ENCODE peak calls at places on chromosome 22, in seven cellular contexts. K is GM23338; O is tibial nerve; Y is pancreas; R is left ventricle myocardium inferior; H is WERI-Rb-1; F is CD4-positive, CD25-positive, alpha-beta regulatory T cell. T is an unnamed sample. For H3K36me3 and H3K27me3, the result is how much of the 10 kb centered on the place peaks cover.

GRCh38 chr22:20952544-20953341 is 14.3 kb upstream of the AIFM3 start:
- DNase-seq in O (no peak), F (no peak), R (no peak), H (no peak), Y (no peak), K (no peak), T (no peak)

GRCh38 chr22:44261861-44262595 is 50.7 kb downstream of the SHISAL1 start:
- DNase-seq in R (peak), H (no peak), Y (no peak), K (no peak), F (no peak), O (no peak), T (peak)

GRCh38 chr22:36065775-36066544 is 37.3 kb upstream of the RBFOX2 start:
- DNase-seq in K (peak), H (peak), R (peak), Y (peak), O (peak), F (peak), T (peak)

GRCh38 chr22:29479417-29480261 is at the start of gene NEFH:
- DNase-seq in K (peak), Y (no peak), H (no peak), O (no peak), F (no peak), R (no peak), T (peak)

GRCh38 chr22:24937114-24937513 is 9.4 kb downstream of the LHFPL7 start:
- DNase-seq in H (peak), R (no peak), F (peak), K (peak), Y (no peak), O (no peak), T (peak)

GRCh38 chr22:45578524-45579147 is 76.0 kb downstream of the FBLN1 start:
- DNase-seq in K (no peak), O (no peak), F (no peak), Y (no peak), R (no peak), H (no peak), T (peak)

GRCh38 chr22:47164514-47165337 is 402.3 kb downstream of the TBC1D22A start:
- DNase-seq in K (no peak), O (peak), R (no peak), F (no peak), H (peak), Y (no peak), T (no peak)

GRCh38 chr22:23784215-23784732 is 2.5 kb upstream of the SMARCB1 start:
- DNase-seq in R (no peak), H (no peak), K (no peak), F (no peak), Y (no peak), O (no peak), T (no peak)

GRCh38 chr22:21642584-21643448 is 714 bp downstream of the SDF2L1 start:
- DNase-seq in Y (peak), R (no peak), K (peak), O (no peak), F (peak), H (peak), T (peak)

GRCh38 chr22:47698906-47699305 is 936.5 kb downstream of the TBC1D22A start:
- DNase-seq in F (no peak), Y (no peak), R (no peak), O (no peak), K (no peak), H (no peak), T (no peak)

GRCh38 chr22:32020117-32020516 is 22.9 kb upstream of the SLC5A1 start:
- DNase-seq in Y (no peak), O (no peak), F (no peak), H (no peak), K (no peak), R (no peak), T (no peak)

GRCh38 chr22:46213052-46213451 is 37.0 kb downstream of the CDPF1 start:
- DNase-seq in O (no peak), F (no peak), Y (no peak), R (no peak), H (no peak), K (no peak), T (no peak)

GRCh38 chr22:20583471-20583922 is 76.1 kb downstream of the MED15 start:
- DNase-seq in F (no peak), H (peak), Y (no peak), R (peak), K (peak), O (no peak), T (peak)

GRCh38 chr22:47047321-47048122 is 285.1 kb downstream of the TBC1D22A start:
- DNase-seq in F (no peak), Y (no peak), R (no peak), K (no peak), O (no peak), H (no peak), T (no peak)

GRCh38 chr22:36364255-36365019 is 23.3 kb downstream of the MYH9 start:
- DNase-seq in Y (no peak), R (no peak), O (no peak), H (no peak), F (no peak), K (no peak), T (no peak)

GRCh38 chr22:24824915-24825314 is 18.9 kb downstream of the SGSM1 start:
- DNase-seq in O (no peak), F (no peak), H (no peak), K (no peak), Y (no peak), R (no peak), T (no peak)

GRCh38 chr22:39429186-39429585 is 27.6 kb upstream of the MGAT3 start:
- DNase-seq in Y (no peak), H (no peak), O (no peak), K (no peak), R (no peak), F (no peak), T (no peak)
- H3K36me3 ChIP-seq in Y (half or more), H (under half), O (under half), K (under half), R (half or more), F (half or more), T (under half)

GRCh38 chr22:41561335-41561734 is 525 bp downstream of the CSDC2 start:
- DNase-seq in O (no peak), K (peak), R (no peak), F (no peak), Y (no peak), H (peak), T (peak)
- H3K4me3 ChIP-seq in O (no peak), K (peak), R (peak), F (no peak), Y (no peak), H (peak), T (peak)

DNA sequence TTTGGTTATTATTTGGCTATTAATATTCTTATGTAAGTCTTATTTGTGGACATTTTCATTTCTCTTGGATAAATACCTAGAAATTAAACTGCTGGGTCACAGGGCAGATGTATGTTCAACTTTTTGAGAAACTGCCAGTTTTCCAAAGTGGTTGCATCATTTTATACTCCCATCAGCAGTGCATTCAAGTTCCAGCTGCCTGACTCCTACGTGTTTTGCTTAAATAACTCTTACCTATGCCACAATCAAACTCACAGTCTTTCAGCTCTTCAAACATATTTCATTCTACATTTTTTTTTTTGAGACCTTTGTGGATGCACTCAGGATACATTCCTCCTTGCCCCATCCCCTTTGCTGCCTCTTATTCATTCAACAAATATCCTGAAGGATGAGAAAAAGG is 9.2 kb downstream of the TCF20 start:
- DNase-seq in O (no peak), H (no peak), F (no peak), Y (no peak), R (no peak), K (no peak), T (no peak)
- H3K27me3 ChIP-seq in O (under half), H (under half), F (under half), Y (under half), R (under half), K (half or more), T (under half)

GRCh38 chr22:19204640-19205039 is 26.1 kb upstream of the SLC25A1 start:
- DNase-seq in F (no peak), O (no peak), H (no peak), K (no peak), R (no peak), Y (no peak), T (no peak)
- H3K36me3 ChIP-seq in F (under half), O (under half), H (under half), K (under half), R (under half), Y (under half), T (under half)

GRCh38 chr22:33841281-33842005 is 78.8 kb downstream of the LARGE1 start:
- DNase-seq in Y (no peak), R (no peak), H (peak), F (no peak), K (no peak), O (no peak), T (no peak)
- H3K4me3 ChIP-seq in Y (no peak), R (peak), H (no peak), F (no peak), K (no peak), O (no peak), T (no peak)

DNA sequence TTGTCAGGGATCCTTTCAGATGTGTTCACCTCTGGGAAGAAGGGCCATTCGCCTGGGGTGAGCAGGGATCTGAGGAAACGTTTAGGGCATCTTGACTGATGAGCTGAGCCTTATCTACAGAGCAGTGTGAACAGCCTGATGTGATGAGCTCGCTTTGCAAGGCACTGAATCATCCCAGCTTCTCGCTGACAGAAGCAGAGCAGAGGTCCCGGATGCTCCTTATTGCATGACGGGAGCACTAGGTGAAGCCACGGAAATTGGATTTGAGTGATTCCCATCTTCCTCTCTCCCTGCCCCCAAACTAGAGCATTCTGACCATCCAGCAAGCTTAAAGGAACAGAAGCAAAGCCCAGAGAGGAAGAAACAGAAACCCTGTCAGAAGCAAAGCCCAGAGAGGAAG is 46.5 kb downstream of the SEZ6L start:
- DNase-seq in O (no peak), F (no peak), Y (no peak), H (no peak), K (no peak), R (no peak), T (no peak)
- H3K27me3 ChIP-seq in O (under half), F (under half), Y (under half), H (under half), K (under half), R (half or more), T (under half)

GRCh38 chr22:38228873-38229740 is 27.3 kb downstream of the MAFF start:
- DNase-seq in H (no peak), F (no peak), Y (no peak), R (no peak), K (no peak), O (no peak), T (no peak)

GRCh38 chr22:38230916-38231315 is 29.1 kb downstream of the MAFF start:
- DNase-seq in K (no peak), Y (no peak), R (no peak), F (no peak), H (no peak), O (no peak), T (no peak)

GRCh38 chr22:38226853-38227649 is 25.3 kb downstream of the MAFF start:
- DNase-seq in K (no peak), F (no peak), R (no peak), Y (no peak), O (no peak), H (no peak), T (no peak)

GRCh38 chr22:38230108-38230825 is 28.5 kb downstream of the MAFF start:
- DNase-seq in Y (no peak), H (peak), O (no peak), F (peak), K (peak), R (peak), T (peak)

DNA sequence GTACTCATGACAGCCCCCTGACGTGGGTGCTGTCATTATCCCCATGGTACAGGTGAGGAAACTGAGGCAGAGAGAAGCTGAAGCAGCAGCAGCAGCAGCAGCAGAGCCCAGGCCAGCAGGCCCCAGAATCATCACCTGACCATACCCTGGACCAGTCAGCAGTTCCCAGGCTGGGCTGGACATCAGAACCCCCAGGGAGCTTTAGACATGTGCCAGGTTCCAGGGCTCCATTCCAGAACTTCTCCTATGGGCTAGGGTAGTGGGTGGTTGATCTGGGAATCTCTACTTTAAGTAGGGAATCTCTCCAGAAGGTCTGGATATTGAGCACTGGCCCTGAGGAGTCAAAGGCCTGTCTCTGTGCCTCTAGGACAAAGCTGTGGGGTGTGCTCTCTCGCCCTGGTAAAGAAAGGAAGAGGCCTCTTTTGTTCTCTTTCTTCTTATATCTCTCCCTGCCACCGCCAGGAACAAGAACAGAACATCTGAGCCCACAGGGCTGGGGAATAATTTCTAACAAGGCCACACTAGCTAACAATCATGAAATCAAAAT is 26.6 kb downstream of the MAFF start:
- DNase-seq in H (no peak), Y (no peak), F (no peak), K (no peak), R (no peak), O (no peak), T (no peak)
- H3K36me3 ChIP-seq in H (under half), Y (under half), F (under half), K (under half), R (half or more), O (under half), T (under half)

DNA sequence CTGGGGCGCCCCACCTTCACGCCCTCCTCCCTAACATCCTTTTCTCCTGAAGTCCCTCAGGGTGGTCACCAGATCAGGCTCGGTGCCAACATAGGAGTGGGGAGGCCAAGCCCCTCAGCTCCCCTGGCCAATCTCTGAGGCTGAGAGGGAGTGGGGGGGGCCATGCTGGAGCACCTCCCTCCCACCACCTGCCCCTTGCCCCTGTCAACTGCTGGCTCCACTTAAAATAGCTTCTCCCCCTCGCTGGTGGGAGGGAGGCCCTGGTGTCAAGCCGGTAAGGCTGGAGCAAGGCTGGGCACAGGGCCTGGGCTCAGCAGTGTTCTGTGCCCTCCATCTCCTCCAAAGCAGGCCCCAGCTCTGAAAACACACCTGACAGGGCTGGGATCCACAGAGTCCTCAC is 4.9 kb downstream of the PLXNB2 start:
- DNase-seq in R (no peak), K (no peak), O (no peak), F (no peak), H (no peak), Y (no peak), T (no peak)
- H3K4me3 ChIP-seq in R (peak), K (no peak), O (no peak), F (no peak), H (no peak), Y (no peak), T (no peak)

DNA sequence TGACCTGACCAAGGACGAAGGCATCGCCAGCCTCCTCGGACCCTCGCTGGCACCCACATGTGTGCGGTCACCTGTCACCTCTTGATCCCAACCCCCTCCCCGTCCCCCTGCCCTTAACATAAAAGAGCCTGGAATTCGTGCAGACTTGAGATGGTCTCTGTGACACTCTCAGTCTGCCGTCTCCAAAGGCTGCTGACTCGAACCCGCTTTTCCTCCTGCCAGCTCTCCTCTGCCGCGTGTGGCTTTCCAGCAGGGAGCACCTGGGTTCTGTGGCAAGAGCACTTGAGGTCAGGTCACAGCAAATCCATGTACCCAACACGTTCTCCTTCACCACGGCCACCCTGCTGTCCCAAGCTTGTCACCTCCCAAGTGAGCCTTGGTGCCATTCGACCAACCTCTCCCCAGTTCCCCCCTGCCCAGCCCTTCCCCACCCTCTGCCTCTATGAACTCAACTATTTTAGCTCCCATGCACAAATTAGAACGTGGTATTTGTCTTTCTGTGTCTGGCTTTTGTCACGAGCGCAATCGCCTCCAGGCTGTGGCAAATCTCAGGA is 207.6 kb downstream of the BRD1 start:
- DNase-seq in R (peak), H (no peak), K (no peak), O (no peak), Y (no peak), F (no peak), T (no peak)
- H3K27me3 ChIP-seq in R (under half), H (under half), K (under half), O (under half), Y (under half), F (under half), T (under half)

T was measured in H7.